ENCODE peak calls at places on chromosomes 5 and 9, in six cellular contexts. V is K562, J is Peyer's patch, E is body of pancreas, M is tibial nerve, O is heart left ventricle. Z is an unnamed sample.

GRCh38 chr9:96554326-96554725 is 65.3 kb downstream of the CDC14B start:
- DNase-seq in V (no peak), J (no peak), E (no peak), M (no peak), O (no peak), Z (no peak)

GRCh38 chr5:83562207-83562606 is 90.7 kb downstream of the VCAN start:
- DNase-seq in V (no peak), J (no peak), E (no peak), M (no peak), O (no peak), Z (no peak)

GRCh38 chr9:137317979-137318511 is 16.0 kb upstream of the NRARP start:
- DNase-seq in V (no peak), J (peak), E (no peak), M (no peak), O (peak), Z (no peak)

GRCh38 chr9:89969156-89969566 is 364.3 kb downstream of the GADD45G start:
- DNase-seq in V (no peak), J (no peak), E (no peak), M (no peak), O (no peak), Z (no peak)

GRCh38 chr5:179266291-179267070 is 78.8 kb downstream of the ADAMTS2 start:
- DNase-seq in V (no peak), J (peak), E (no peak), M (no peak), O (peak), Z (no peak)

GRCh38 chr5:20514145-20514544 is 526.1 kb upstream of the CDH18 start:
- DNase-seq in V (no peak), J (no peak), E (no peak), M (no peak), O (no peak), Z (no peak)

GRCh38 chr5:94754824-94755223 is 136.4 kb downstream of the SLF1 start:
- DNase-seq in V (no peak), J (no peak), E (no peak), M (no peak), O (no peak), Z (no peak)

GRCh38 chr9:111966324-111966723 is 69.7 kb downstream of the UGCG start:
- DNase-seq in V (peak), J (no peak), E (no peak), M (no peak), O (no peak), Z (no peak)

GRCh38 chr5:96408276-96408777 is 24.7 kb downstream of the PCSK1 start:
- DNase-seq in V (peak), J (no peak), E (no peak), M (no peak), O (no peak), Z (no peak)

GRCh38 chr9:114093031-114093471 is 6.0 kb downstream of the KIF12 start:
- DNase-seq in V (no peak), J (peak), E (no peak), M (no peak), O (no peak), Z (no peak)

GRCh38 chr5:146564036-146564762 is 48.2 kb upstream of the GPR151 start:
- DNase-seq in V (no peak), J (no peak), E (no peak), M (no peak), O (no peak), Z (no peak)

GRCh38 chr9:122213102-122213588 is 15.6 kb downstream of the LHX6 start:
- DNase-seq in V (no peak), J (no peak), E (no peak), M (no peak), O (no peak), Z (no peak)

GRCh38 chr9:137138701-137139467 is at the start of gene GRIN1:
- DNase-seq in V (peak), J (no peak), E (peak), M (no peak), O (no peak), Z (no peak)

GRCh38 chr5:72156921-72157320 is 49.6 kb downstream of the MAP1B start:
- DNase-seq in V (no peak), J (no peak), E (no peak), M (no peak), O (peak), Z (no peak)

GRCh38 chr9:120742951-120743416 is 28.7 kb upstream of the MEGF9 start:
- DNase-seq in V (peak), J (peak), E (no peak), M (no peak), O (no peak), Z (peak)

GRCh38 chr5:169837686-169838085 is 142.6 kb downstream of the INSYN2B start:
- DNase-seq in V (no peak), J (no peak), E (no peak), M (no peak), O (no peak), Z (no peak)

GRCh38 chr9:106682420-106682819 is 180.5 kb upstream of the ZNF462 start:
- DNase-seq in V (no peak), J (no peak), E (no peak), M (no peak), O (no peak), Z (no peak)

GRCh38 chr9:126448865-126449577 is 122.4 kb downstream of the MVB12B start:
- DNase-seq in V (no peak), J (no peak), E (no peak), M (no peak), O (no peak), Z (no peak)

DNA sequence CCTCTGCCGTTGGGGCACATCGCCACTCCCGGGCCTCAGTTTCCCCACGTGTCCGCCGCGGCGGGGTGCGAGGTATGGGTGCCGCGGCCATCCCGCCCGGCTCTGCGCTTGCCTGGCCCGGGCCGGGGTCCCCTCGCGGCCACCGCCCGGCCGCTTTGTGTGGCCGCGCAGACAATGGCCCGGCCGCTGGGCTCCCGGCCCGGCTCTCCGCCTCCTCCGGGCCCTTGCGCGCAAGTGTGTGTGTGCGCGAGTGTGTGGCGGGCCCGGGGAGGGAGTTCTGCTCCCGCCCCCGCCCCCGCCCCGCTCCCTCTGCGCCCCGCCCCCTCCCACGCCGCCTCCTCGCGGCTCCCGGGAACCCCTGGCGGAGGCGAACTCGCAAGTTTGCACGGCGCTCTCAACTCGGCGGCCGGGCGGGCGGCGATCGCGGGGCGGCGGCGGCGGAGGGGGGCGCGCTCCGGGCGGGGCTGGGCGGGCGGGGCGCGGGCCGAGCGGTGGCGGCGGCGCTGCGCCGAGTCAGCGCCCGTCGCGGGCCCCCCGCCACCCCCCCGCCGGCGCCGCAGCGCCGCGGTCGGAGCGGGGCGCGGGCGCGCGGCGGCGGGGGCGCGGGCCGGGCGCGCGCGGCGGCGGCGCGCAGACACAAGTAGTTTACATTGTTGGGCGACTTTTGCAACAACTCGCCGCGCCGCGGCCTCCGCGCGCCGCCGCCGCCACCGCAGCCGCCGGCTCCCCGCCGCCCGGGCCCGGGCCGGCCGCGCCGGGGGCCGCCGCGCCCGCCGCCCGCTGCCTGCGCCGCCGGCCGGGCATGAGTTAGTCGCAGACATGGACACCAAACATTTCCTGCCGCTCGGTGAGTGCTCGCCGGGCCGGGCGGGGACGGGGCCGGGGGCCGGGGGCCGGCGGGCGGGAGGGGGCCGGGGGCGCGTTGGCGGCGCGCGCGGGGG is at the start of gene RXRA:
- DNase-seq in V (peak), J (peak), E (peak), M (peak), O (peak), Z (peak)
- TF ChIP-seq POLR2A in V (no peak), J (peak), E (peak), M (peak), O (peak), Z (no peak)

GRCh38 chr5:138495351-138495750 is 30.1 kb downstream of the EGR1 start:
- DNase-seq in V (no peak), J (no peak), E (no peak), M (no peak), O (no peak), Z (no peak)
- TF ChIP-seq POLR2A in V (no peak), J (no peak), E (no peak), M (no peak), O (no peak), Z (no peak)

DNA sequence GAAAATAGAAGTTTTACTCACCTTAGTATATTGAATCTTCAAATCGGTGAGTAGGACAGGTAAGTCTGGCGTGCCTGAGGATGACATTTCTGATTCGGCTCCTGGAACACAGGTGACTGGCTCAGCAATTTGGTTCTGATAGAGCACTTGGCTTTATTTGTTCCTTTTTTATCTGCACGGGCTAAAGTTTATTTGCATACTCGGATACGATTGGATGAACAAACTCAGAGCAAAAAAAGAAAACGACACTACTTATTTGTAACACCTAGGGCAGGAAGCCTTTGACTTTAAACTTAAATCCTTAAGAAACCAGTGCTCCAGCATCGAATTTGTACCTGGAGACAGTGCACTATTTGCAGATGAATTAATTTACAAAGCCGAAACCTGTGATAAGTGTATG is at the start of gene ALDH1A1:
- DNase-seq in V (peak), J (peak), E (peak), M (no peak), O (no peak), Z (no peak)
- TF ChIP-seq POLR2A in V (no peak), J (peak), E (peak), M (peak), O (peak), Z (no peak)

DNA sequence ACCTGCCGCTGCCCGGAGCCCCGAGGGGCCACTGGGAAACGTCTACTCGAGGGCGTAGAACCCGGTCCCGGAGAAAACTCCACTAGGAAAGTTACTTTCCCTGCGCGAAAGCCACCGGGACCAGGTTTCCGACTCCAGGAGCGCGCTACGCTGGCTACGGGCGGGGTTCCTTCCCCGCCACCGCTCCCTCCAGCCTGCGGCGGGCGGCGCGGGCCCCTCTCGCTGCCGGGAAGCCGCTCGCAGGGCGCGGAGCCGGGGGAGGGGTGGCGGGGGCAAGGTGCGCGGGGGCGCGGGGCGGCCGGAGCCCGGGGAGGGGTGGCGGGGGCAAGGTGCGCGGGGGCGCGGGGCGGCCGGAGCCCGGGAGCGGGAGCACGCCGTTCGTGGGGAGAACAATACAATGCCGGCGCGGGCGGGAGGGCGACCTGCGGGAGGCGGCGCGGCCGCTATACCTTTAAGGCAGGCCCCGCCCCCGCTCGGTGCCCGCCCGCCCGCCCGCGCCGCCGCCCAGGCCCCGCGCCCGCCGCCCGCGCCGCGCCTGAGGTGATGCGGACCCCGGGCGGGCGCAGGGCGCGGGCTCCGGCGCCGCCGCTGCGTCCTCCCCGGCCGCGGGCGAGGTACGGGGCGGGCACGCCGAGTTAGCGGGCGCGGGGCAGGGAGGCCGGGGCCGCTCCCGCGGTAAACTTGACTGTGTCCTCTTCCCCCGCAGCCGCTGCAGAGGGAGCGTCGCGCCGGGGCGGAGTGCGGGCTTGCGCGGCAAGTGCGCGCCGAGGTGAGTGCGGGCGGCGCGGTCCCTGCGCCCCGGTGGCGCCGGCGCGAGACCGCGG is 278.2 kb downstream of the AOPEP start:
- DNase-seq in V (peak), J (peak), E (peak), M (no peak), O (peak), Z (peak)
- TF ChIP-seq POLR2A in V (no peak), J (peak), E (peak), M (peak), O (peak), Z (no peak)

GRCh38 chr5:57448751-57449150 is 33.9 kb downstream of the ACTBL2 start:
- DNase-seq in V (no peak), J (no peak), E (no peak), M (no peak), O (no peak), Z (no peak)

GRCh38 chr5:57445715-57446037 is 36.9 kb downstream of the ACTBL2 start:
- DNase-seq in V (no peak), J (no peak), E (no peak), M (no peak), O (no peak), Z (no peak)

GRCh38 chr5:57446966-57447365 is 35.6 kb downstream of the ACTBL2 start:
- DNase-seq in V (no peak), J (no peak), E (no peak), M (no peak), O (no peak), Z (no peak)

GRCh38 chr5:57448287-57448686 is 34.3 kb downstream of the ACTBL2 start:
- DNase-seq in V (no peak), J (no peak), E (no peak), M (no peak), O (no peak), Z (no peak)

DNA sequence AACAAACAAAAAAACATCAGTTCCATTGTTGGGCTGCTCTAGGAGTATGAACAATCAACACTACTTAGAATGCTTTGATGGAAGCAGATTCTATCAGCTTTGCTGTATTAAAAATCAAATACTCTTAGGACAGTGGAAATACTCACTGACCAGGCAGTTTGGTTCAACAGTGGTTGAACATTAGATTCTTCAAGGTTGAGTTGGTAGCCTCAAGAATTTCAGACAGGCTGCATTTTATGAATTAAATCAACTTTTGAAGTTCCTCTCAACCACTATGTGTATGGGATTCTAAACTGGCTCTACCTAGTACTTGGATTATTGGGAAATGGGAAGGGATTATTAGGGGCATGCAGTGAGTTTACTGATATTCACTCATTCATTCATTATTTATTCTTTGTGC is 35.0 kb downstream of the ACTBL2 start:
- DNase-seq in V (no peak), J (no peak), E (no peak), M (no peak), O (no peak), Z (no peak)
- TF ChIP-seq POLR2A in V (no peak), J (no peak), E (no peak), M (no peak), O (no peak), Z (no peak)

DNA sequence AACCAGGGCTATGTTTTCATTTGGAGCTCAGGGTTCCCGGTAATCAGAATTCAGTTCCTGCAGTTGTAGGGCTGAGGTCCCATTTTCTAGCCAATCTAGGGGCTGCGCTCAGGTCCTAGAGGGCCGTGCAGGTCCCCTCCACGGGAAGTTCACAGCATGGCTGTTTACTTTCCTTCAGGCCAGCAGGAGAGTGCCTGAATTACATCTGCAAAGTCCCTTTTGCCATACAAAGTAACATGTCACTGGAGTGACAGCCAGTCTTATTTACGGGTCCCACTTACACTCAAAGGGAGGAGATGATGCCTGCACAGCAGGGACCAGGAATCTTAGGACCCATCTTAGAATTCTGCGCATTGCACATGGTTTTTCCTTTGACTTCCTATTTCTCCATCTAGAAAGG is 29.9 kb upstream of the TGFBI start:
- DNase-seq in V (no peak), J (no peak), E (no peak), M (no peak), O (no peak), Z (no peak)
- TF ChIP-seq POLR2A in V (no peak), J (no peak), E (no peak), M (no peak), O (no peak), Z (no peak)

DNA sequence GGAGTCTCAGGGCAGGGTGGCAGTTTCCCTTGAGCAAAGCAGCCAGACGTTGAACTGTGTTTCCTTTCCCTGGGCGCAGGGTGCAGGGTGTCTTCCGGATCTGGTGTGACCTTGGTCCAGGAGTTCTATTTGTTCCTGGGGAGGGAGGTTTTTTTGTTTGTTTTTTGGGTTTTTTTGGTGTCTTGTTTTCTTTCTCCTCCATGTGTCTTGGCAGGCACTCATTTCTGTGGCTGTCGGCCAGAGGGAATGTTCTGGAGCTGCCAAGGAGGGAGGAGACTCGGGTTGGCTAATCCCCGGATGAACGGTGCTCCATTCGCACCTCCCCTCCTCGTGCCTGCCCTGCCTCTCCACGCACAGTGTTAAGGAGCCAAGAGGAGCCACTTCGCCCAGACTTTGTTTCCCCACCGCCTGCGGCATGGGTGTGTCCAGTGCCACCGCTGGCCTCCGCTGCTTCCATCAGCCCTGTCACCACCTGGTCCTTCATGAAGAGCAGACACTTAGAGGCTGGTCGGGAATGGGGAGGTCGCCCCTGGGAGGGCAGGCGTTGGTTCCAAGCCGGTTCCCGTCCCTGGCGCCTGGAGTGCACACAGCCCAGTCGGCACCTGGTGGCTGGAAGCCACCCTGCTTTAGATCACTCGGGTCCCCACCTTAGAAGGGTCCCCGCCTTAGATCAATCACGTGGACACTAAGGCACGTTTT is 3.5 kb upstream of the PHYHD1 start:
- DNase-seq in V (no peak), J (peak), E (peak), M (peak), O (peak), Z (no peak)
- TF ChIP-seq POLR2A in V (no peak), J (no peak), E (peak), M (peak), O (no peak), Z (no peak)